ENCODE peak calls at places on chromosomes 7 and 10, in nine cellular contexts. R is NCI-H1417; G is foreskin fibroblast; U is B cell; S is kidney glomerular epithelial cell; W is small intestine; X is activated T-helper 9 cell treated with anti-CD3 and anti-CD28 coated beads, Interleukin-2, amount 50 U/mL, for 16 hours; C is T-helper 2 cell treated with Interferon-gamma antibody and Interleukin-4, amounts not matched to agents 5 μg/mL and 100 μg/mL, for 36 hours; D is psoas muscle. A is an unnamed sample.

GRCh38 chr10:130043491-130043890 is 67.1 kb downstream of the C10orf143 start:
- DNase-seq in R (no peak), G (no peak), C (no peak), D (no peak), X (no peak), W (no peak), U (no peak), S (no peak), A (no peak)

GRCh38 chr10:113663142-113663541 is 699 bp downstream of the NRAP start:
- DNase-seq in C (no peak), X (no peak), W (no peak), U (no peak), D (no peak), S (no peak), R (no peak), G (no peak), A (no peak)

GRCh38 chr7:114652041-114652440 is 237.4 kb downstream of the FOXP2 start:
- DNase-seq in C (no peak), D (no peak), G (no peak), S (no peak), W (no peak), X (no peak), R (peak), U (no peak), A (no peak)

GRCh38 chr7:50761722-50762121 is 21.0 kb downstream of the GRB10 start:
- DNase-seq in W (no peak), S (no peak), G (no peak), X (no peak), D (no peak), C (no peak), R (no peak), U (no peak), A (no peak)

GRCh38 chr7:153381275-153382119 is 621.9 kb downstream of the ACTR3B start:
- DNase-seq in U (no peak), S (peak), W (no peak), G (no peak), D (peak), C (no peak), R (peak), X (no peak), A (no peak)

GRCh38 chr10:11284291-11285085 is 266.8 kb downstream of the CELF2 start:
- DNase-seq in G (no peak), S (no peak), X (no peak), W (no peak), C (no peak), D (no peak), R (no peak), U (no peak), A (no peak)

GRCh38 chr7:112159346-112159745 is 46.9 kb downstream of the DOCK4 start:
- DNase-seq in R (no peak), D (no peak), X (no peak), W (no peak), U (peak), G (no peak), S (no peak), C (no peak), A (no peak)

GRCh38 chr7:50962281-50962883 is 179.7 kb upstream of the GRB10 start:
- DNase-seq in D (no peak), W (peak), C (no peak), S (no peak), G (no peak), U (no peak), X (no peak), R (no peak), A (no peak)

GRCh38 chr10:116777006-116777405 is 34.6 kb upstream of the HSPA12A start:
- DNase-seq in R (no peak), C (no peak), X (no peak), D (no peak), W (no peak), S (no peak), G (no peak), U (no peak), A (no peak)

GRCh38 chr7:151143261-151144015 is 24.1 kb downstream of the GBX1 start:
- DNase-seq in C (no peak), D (peak), G (peak), R (no peak), W (no peak), X (no peak), U (no peak), S (no peak), A (no peak)

GRCh38 chr10:126384269-126384873 is 3.9 kb downstream of the ADAM12 start:
- DNase-seq in W (no peak), C (no peak), U (no peak), R (no peak), S (peak), D (no peak), X (no peak), G (peak), A (no peak)

GRCh38 chr10:5919568-5919967 is 29.5 kb downstream of the FBH1 start:
- DNase-seq in D (no peak), X (no peak), G (no peak), R (no peak), U (no peak), W (no peak), C (no peak), S (no peak), A (no peak)

GRCh38 chr7:131007439-131008330 is 273.7 kb upstream of the KLF14 start:
- DNase-seq in W (peak), C (peak), G (peak), D (peak), R (peak), S (peak), X (peak), U (peak), A (no peak)

GRCh38 chr7:120864146-120864920 is 6.4 kb upstream of the TSPAN12 start:
- DNase-seq in C (no peak), U (no peak), S (peak), X (no peak), R (no peak), W (no peak), D (no peak), G (no peak), A (no peak)

GRCh38 chr7:134028853-134029252 is 98.3 kb upstream of the LRGUK start:
- DNase-seq in C (no peak), S (no peak), X (no peak), D (no peak), R (no peak), U (no peak), W (no peak), G (no peak), A (no peak)

GRCh38 chr10:126062132-126063032 is 166.0 kb downstream of the FANK1 start:
- DNase-seq in C (no peak), W (peak), U (no peak), D (peak), G (peak), S (peak), R (no peak), X (no peak), A (peak)